ENCODE peak calls at places on chromosomes 12 and 14, in five cellular contexts. M is HS-27A; I is kidney glomerular epithelial cell; C is activated CD4-positive, alpha-beta T cell treated with anti-CD3 and anti-CD28 coated beads, Interleukin-2, amount 50 U/mL, for 4 hours; S is activated naive CD4-positive, alpha-beta T cell treated with Interleukin-2 at 50 U/mL for 16 hours. F is an unnamed sample.

GRCh38 chr12:96982671-96983070 is 75.6 kb downstream of the NEDD1 start:
- DNase-seq in M (no peak), C (no peak), I (no peak), S (no peak), F (no peak)

GRCh38 chr14:100592972-100593371 is 5.8 kb upstream of the BEGAIN start:
- DNase-seq in I (no peak), M (no peak), C (no peak), S (no peak), F (no peak)

GRCh38 chr12:116381240-116381743 is 103.8 kb upstream of the MED13L start:
- DNase-seq in C (no peak), I (no peak), M (no peak), S (no peak), F (no peak)

GRCh38 chr12:15644700-15645099 is 144.5 kb downstream of the EPS8 start:
- DNase-seq in C (no peak), S (no peak), I (no peak), M (no peak), F (no peak)

GRCh38 chr12:107184359-107184980 is 91.1 kb upstream of the CRY1 start:
- DNase-seq in I (no peak), C (no peak), M (no peak), S (no peak), F (no peak)

GRCh38 chr14:93960108-93960475 is 16.3 kb downstream of the ASB2 start:
- DNase-seq in S (peak), I (no peak), C (peak), M (no peak), F (no peak)

GRCh38 chr12:124786065-124786964 is 77.3 kb downstream of the SCARB1 start:
- DNase-seq in I (peak), S (no peak), M (no peak), C (no peak), F (no peak)

GRCh38 chr12:110649341-110649847 is 35.5 kb downstream of the TCTN1 start:
- DNase-seq in C (no peak), M (no peak), I (no peak), S (no peak), F (no peak)

GRCh38 chr14:29584992-29585391 is 342.7 kb downstream of the PRKD1 start:
- DNase-seq in S (no peak), M (no peak), C (no peak), I (peak), F (peak)

GRCh38 chr12:11765817-11766794 is 116.6 kb downstream of the ETV6 start:
- DNase-seq in S (peak), M (no peak), I (no peak), C (peak), F (peak)

GRCh38 chr12:108461071-108461670 is 53.9 kb upstream of the FICD start:
- DNase-seq in I (peak), S (no peak), C (no peak), M (no peak), F (no peak)

GRCh38 chr14:32192712-32193373 is 9.0 kb upstream of the RNU6-7 start:
- DNase-seq in C (no peak), M (no peak), I (no peak), S (no peak), F (no peak)

GRCh38 chr14:23525611-23526010 is 26.0 kb downstream of the ZFHX2 start:
- DNase-seq in I (no peak), C (no peak), M (no peak), S (no peak), F (no peak)

GRCh38 chr14:36438883-36439282 is 81.1 kb downstream of the NKX2-1 start:
- DNase-seq in C (no peak), I (no peak), S (no peak), M (no peak), F (no peak)

GRCh38 chr14:55721353-55721752 is 141.3 kb downstream of the KTN1 start:
- DNase-seq in I (peak), C (no peak), M (peak), S (no peak), F (peak)

GRCh38 chr12:67386869-67387570 is 117.9 kb downstream of the CAND1 start:
- DNase-seq in M (no peak), C (no peak), I (no peak), S (no peak), F (no peak)

GRCh38 chr14:97329701-97330100 is 532.5 kb downstream of the VRK1 start:
- DNase-seq in S (no peak), M (no peak), C (no peak), I (no peak), F (no peak)

GRCh38 chr12:85779768-85780167 is 56.4 kb downstream of the RASSF9 start:
- DNase-seq in C (no peak), I (no peak), S (no peak), M (no peak), F (no peak)

GRCh38 chr12:22481557-22482104 is 62.7 kb downstream of the C2CD5 start:
- DNase-seq in S (no peak), C (no peak), I (no peak), M (no peak), F (no peak)

GRCh38 chr14:60250318-60251035 is 1.5 kb downstream of the PPM1A start:
- DNase-seq in C (no peak), M (peak), S (no peak), I (peak), F (no peak)

GRCh38 chr12:100058482-100059029 is 73.8 kb upstream of the ANKS1B start:
- DNase-seq in S (no peak), I (peak), M (peak), C (no peak), F (peak)

GRCh38 chr14:105495101-105495989 is 4.3 kb downstream of the TEDC1 start:
- DNase-seq in M (no peak), I (no peak), S (no peak), C (no peak), F (no peak)

GRCh38 chr14:101030586-101030985 is 127.1 kb upstream of the RTL1 start:
- DNase-seq in C (no peak), I (no peak), S (no peak), M (no peak), F (no peak)

GRCh38 chr12:126182619-126183236 is 1117.5 kb downstream of the AACS start:
- DNase-seq in I (no peak), C (no peak), M (no peak), S (no peak), F (peak)

F was measured in GM04503.